ENCODE peak calls at places on chromosomes 11 and 22, in eight cellular contexts. One of them, this sample, is unnamed.
A peak's percentile ranks its signal among the peaks of the same experiment; 100 is the strongest.

GRCh38 chr11:91630916-91631673 is 593.5 kb upstream of the FAT3 start:
- DNase-seq in chondrocyte: no peak
- DNase-seq in RWPE1: no peak
- DNase-seq in EL: no peak
- DNase-seq in stimulated activated CD8-positive, alpha-beta memory T cell treated with anti-CD3 and anti-CD28 coated beads, Interleukin-2, amount 100 ng/mL, for 1 hour: no peak
- DNase-seq in body of pancreas: no peak
- DNase-seq in left cardiac atrium: no peak
- DNase-seq in amygdala: no peak
- DNase-seq in this sample: no peak

GRCh38 chr11:112368402-112368801 is 107.7 kb upstream of the PLET1 start:
- DNase-seq in chondrocyte: no peak
- DNase-seq in RWPE1: peak; percentile 38
- DNase-seq in EL: no peak
- DNase-seq in stimulated activated CD8-positive, alpha-beta memory T cell treated with anti-CD3 and anti-CD28 coated beads, Interleukin-2, amount 100 ng/mL, for 1 hour: no peak
- DNase-seq in body of pancreas: no peak
- DNase-seq in left cardiac atrium: no peak
- DNase-seq in amygdala: no peak
- DNase-seq in this sample: peak; percentile 27

GRCh38 chr11:9473408-9473807 is 12.6 kb downstream of the ZNF143 start:
- DNase-seq in chondrocyte: no peak
- DNase-seq in RWPE1: no peak
- DNase-seq in EL: no peak
- DNase-seq in stimulated activated CD8-positive, alpha-beta memory T cell treated with anti-CD3 and anti-CD28 coated beads, Interleukin-2, amount 100 ng/mL, for 1 hour: no peak
- DNase-seq in body of pancreas: no peak
- DNase-seq in left cardiac atrium: no peak
- DNase-seq in amygdala: no peak
- DNase-seq in this sample: no peak

GRCh38 chr11:8766043-8766992 is 83.7 kb downstream of the RPL27A start:
- DNase-seq in chondrocyte: no peak
- DNase-seq in RWPE1: no peak
- DNase-seq in EL: peak; percentile 80
- DNase-seq in stimulated activated CD8-positive, alpha-beta memory T cell treated with anti-CD3 and anti-CD28 coated beads, Interleukin-2, amount 100 ng/mL, for 1 hour: no peak
- DNase-seq in body of pancreas: no peak
- DNase-seq in left cardiac atrium: no peak
- DNase-seq in amygdala: no peak
- DNase-seq in this sample: no peak

GRCh38 chr22:26766510-26767350 is 109.3 kb downstream of the MIAT start:
- DNase-seq in chondrocyte: no peak
- DNase-seq in RWPE1: no peak
- DNase-seq in EL: no peak
- DNase-seq in stimulated activated CD8-positive, alpha-beta memory T cell treated with anti-CD3 and anti-CD28 coated beads, Interleukin-2, amount 100 ng/mL, for 1 hour: no peak
- DNase-seq in body of pancreas: no peak
- DNase-seq in left cardiac atrium: no peak
- DNase-seq in amygdala: no peak
- DNase-seq in this sample: no peak

GRCh38 chr11:492416-493226 is 14.4 kb downstream of the RNH1 start:
- DNase-seq in chondrocyte: no peak
- DNase-seq in RWPE1: no peak
- DNase-seq in EL: no peak
- DNase-seq in stimulated activated CD8-positive, alpha-beta memory T cell treated with anti-CD3 and anti-CD28 coated beads, Interleukin-2, amount 100 ng/mL, for 1 hour: no peak
- DNase-seq in body of pancreas: no peak
- DNase-seq in left cardiac atrium: no peak
- DNase-seq in amygdala: no peak
- DNase-seq in this sample: no peak

GRCh38 chr22:39173787-39174497 is 21.5 kb upstream of the CBX7 start:
- DNase-seq in chondrocyte: peak; percentile 66
- DNase-seq in RWPE1: no peak
- DNase-seq in EL: no peak
- DNase-seq in stimulated activated CD8-positive, alpha-beta memory T cell treated with anti-CD3 and anti-CD28 coated beads, Interleukin-2, amount 100 ng/mL, for 1 hour: peak; percentile 27
- DNase-seq in body of pancreas: no peak
- DNase-seq in left cardiac atrium: no peak
- DNase-seq in amygdala: no peak
- DNase-seq in this sample: no peak

GRCh38 chr11:95566151-95566670 is 223.4 kb downstream of the FAM76B start:
- DNase-seq in chondrocyte: no peak
- DNase-seq in RWPE1: no peak
- DNase-seq in EL: no peak
- DNase-seq in stimulated activated CD8-positive, alpha-beta memory T cell treated with anti-CD3 and anti-CD28 coated beads, Interleukin-2, amount 100 ng/mL, for 1 hour: no peak
- DNase-seq in body of pancreas: no peak
- DNase-seq in left cardiac atrium: no peak
- DNase-seq in amygdala: no peak
- DNase-seq in this sample: no peak

GRCh38 chr11:35343033-35343598 is 76.2 kb downstream of the SLC1A2 start:
- DNase-seq in chondrocyte: no peak
- DNase-seq in RWPE1: no peak
- DNase-seq in EL: no peak
- DNase-seq in stimulated activated CD8-positive, alpha-beta memory T cell treated with anti-CD3 and anti-CD28 coated beads, Interleukin-2, amount 100 ng/mL, for 1 hour: no peak
- DNase-seq in body of pancreas: no peak
- DNase-seq in left cardiac atrium: no peak
- DNase-seq in amygdala: no peak
- DNase-seq in this sample: no peak

GRCh38 chr11:70233511-70233919 is 30.4 kb downstream of the FADD start:
- DNase-seq in chondrocyte: no peak
- DNase-seq in RWPE1: peak; percentile 97
- DNase-seq in EL: peak; percentile 88
- DNase-seq in stimulated activated CD8-positive, alpha-beta memory T cell treated with anti-CD3 and anti-CD28 coated beads, Interleukin-2, amount 100 ng/mL, for 1 hour: no peak
- DNase-seq in body of pancreas: no peak
- DNase-seq in left cardiac atrium: no peak
- DNase-seq in amygdala: no peak
- DNase-seq in this sample: peak; percentile 99

GRCh38 chr11:69361466-69361865 is 67.5 kb downstream of the MYEOV start:
- DNase-seq in chondrocyte: no peak
- DNase-seq in RWPE1: no peak
- DNase-seq in EL: no peak
- DNase-seq in stimulated activated CD8-positive, alpha-beta memory T cell treated with anti-CD3 and anti-CD28 coated beads, Interleukin-2, amount 100 ng/mL, for 1 hour: no peak
- DNase-seq in body of pancreas: no peak
- DNase-seq in left cardiac atrium: no peak
- DNase-seq in amygdala: no peak
- DNase-seq in this sample: no peak

GRCh38 chr22:29073618-29074275 is 912 bp downstream of the KREMEN1 start:
- DNase-seq in chondrocyte: no peak
- DNase-seq in RWPE1: peak; percentile 9
- DNase-seq in EL: peak; percentile 21
- DNase-seq in stimulated activated CD8-positive, alpha-beta memory T cell treated with anti-CD3 and anti-CD28 coated beads, Interleukin-2, amount 100 ng/mL, for 1 hour: no peak
- DNase-seq in body of pancreas: peak; percentile 63
- DNase-seq in left cardiac atrium: peak; percentile 63
- DNase-seq in amygdala: no peak
- DNase-seq in this sample: no peak

GRCh38 chr11:4118107-4118506 is 23.5 kb downstream of the RRM1 start:
- DNase-seq in chondrocyte: no peak
- DNase-seq in RWPE1: no peak
- DNase-seq in EL: peak; percentile 70
- DNase-seq in stimulated activated CD8-positive, alpha-beta memory T cell treated with anti-CD3 and anti-CD28 coated beads, Interleukin-2, amount 100 ng/mL, for 1 hour: no peak
- DNase-seq in body of pancreas: no peak
- DNase-seq in left cardiac atrium: no peak
- DNase-seq in amygdala: no peak
- DNase-seq in this sample: no peak

GRCh38 chr11:33674035-33674814 is 26.4 kb downstream of the C11orf91 start:
- DNase-seq in chondrocyte: no peak
- DNase-seq in RWPE1: no peak
- DNase-seq in EL: peak; percentile 89
- DNase-seq in stimulated activated CD8-positive, alpha-beta memory T cell treated with anti-CD3 and anti-CD28 coated beads, Interleukin-2, amount 100 ng/mL, for 1 hour: no peak
- DNase-seq in body of pancreas: no peak
- DNase-seq in left cardiac atrium: no peak
- DNase-seq in amygdala: no peak
- DNase-seq in this sample: no peak

GRCh38 chr11:102197759-102198158 is 87.5 kb downstream of the YAP1 start:
- DNase-seq in chondrocyte: no peak
- DNase-seq in RWPE1: no peak
- DNase-seq in EL: no peak
- DNase-seq in stimulated activated CD8-positive, alpha-beta memory T cell treated with anti-CD3 and anti-CD28 coated beads, Interleukin-2, amount 100 ng/mL, for 1 hour: no peak
- DNase-seq in body of pancreas: no peak
- DNase-seq in left cardiac atrium: no peak
- DNase-seq in amygdala: no peak
- DNase-seq in this sample: no peak

GRCh38 chr22:22195265-22196017 is 49.1 kb upstream of the VPREB1 start:
- DNase-seq in chondrocyte: no peak
- DNase-seq in RWPE1: peak; percentile 74
- DNase-seq in EL: peak; percentile 49
- DNase-seq in stimulated activated CD8-positive, alpha-beta memory T cell treated with anti-CD3 and anti-CD28 coated beads, Interleukin-2, amount 100 ng/mL, for 1 hour: peak; percentile 51
- DNase-seq in body of pancreas: peak; percentile 90
- DNase-seq in left cardiac atrium: peak; percentile 58
- DNase-seq in amygdala: no peak
- DNase-seq in this sample: peak; percentile 29

GRCh38 chr11:103897156-103897555 is 139.3 kb upstream of the DDI1 start:
- DNase-seq in chondrocyte: no peak
- DNase-seq in RWPE1: no peak
- DNase-seq in EL: no peak
- DNase-seq in stimulated activated CD8-positive, alpha-beta memory T cell treated with anti-CD3 and anti-CD28 coated beads, Interleukin-2, amount 100 ng/mL, for 1 hour: no peak
- DNase-seq in body of pancreas: no peak
- DNase-seq in left cardiac atrium: no peak
- DNase-seq in amygdala: no peak
- DNase-seq in this sample: no peak

GRCh38 chr22:20085651-20086050 is 5.6 kb downstream of the DGCR8 start:
- DNase-seq in chondrocyte: no peak
- DNase-seq in RWPE1: no peak
- DNase-seq in EL: no peak
- DNase-seq in stimulated activated CD8-positive, alpha-beta memory T cell treated with anti-CD3 and anti-CD28 coated beads, Interleukin-2, amount 100 ng/mL, for 1 hour: no peak
- DNase-seq in body of pancreas: no peak
- DNase-seq in left cardiac atrium: no peak
- DNase-seq in amygdala: no peak
- DNase-seq in this sample: no peak

GRCh38 chr11:14317659-14318325 is 41.2 kb downstream of the RRAS2 start:
- DNase-seq in chondrocyte: no peak
- DNase-seq in RWPE1: no peak
- DNase-seq in EL: no peak
- DNase-seq in stimulated activated CD8-positive, alpha-beta memory T cell treated with anti-CD3 and anti-CD28 coated beads, Interleukin-2, amount 100 ng/mL, for 1 hour: no peak
- DNase-seq in body of pancreas: no peak
- DNase-seq in left cardiac atrium: no peak
- DNase-seq in amygdala: no peak
- DNase-seq in this sample: no peak

GRCh38 chr11:114624455-114625207 is 29.0 kb upstream of the NXPE4 start:
- DNase-seq in chondrocyte: no peak
- DNase-seq in RWPE1: no peak
- DNase-seq in EL: no peak
- DNase-seq in stimulated activated CD8-positive, alpha-beta memory T cell treated with anti-CD3 and anti-CD28 coated beads, Interleukin-2, amount 100 ng/mL, for 1 hour: no peak
- DNase-seq in body of pancreas: no peak
- DNase-seq in left cardiac atrium: no peak
- DNase-seq in amygdala: no peak
- DNase-seq in this sample: no peak

GRCh38 chr22:42770448-42770726 is 49.7 kb upstream of the A4GALT start:
- DNase-seq in chondrocyte: no peak
- DNase-seq in RWPE1: no peak
- DNase-seq in EL: no peak
- DNase-seq in stimulated activated CD8-positive, alpha-beta memory T cell treated with anti-CD3 and anti-CD28 coated beads, Interleukin-2, amount 100 ng/mL, for 1 hour: no peak
- DNase-seq in body of pancreas: no peak
- DNase-seq in left cardiac atrium: no peak
- DNase-seq in amygdala: no peak
- DNase-seq in this sample: no peak

GRCh38 chr22:47422736-47423135 is 660.3 kb downstream of the TBC1D22A start:
- DNase-seq in chondrocyte: peak; percentile 35
- DNase-seq in RWPE1: no peak
- DNase-seq in EL: no peak
- DNase-seq in stimulated activated CD8-positive, alpha-beta memory T cell treated with anti-CD3 and anti-CD28 coated beads, Interleukin-2, amount 100 ng/mL, for 1 hour: no peak
- DNase-seq in body of pancreas: no peak
- DNase-seq in left cardiac atrium: no peak
- DNase-seq in amygdala: no peak
- DNase-seq in this sample: no peak

GRCh38 chr11:46895821-46896220 is 22.5 kb downstream of the LRP4 start:
- DNase-seq in chondrocyte: no peak
- DNase-seq in RWPE1: no peak
- DNase-seq in EL: no peak
- DNase-seq in stimulated activated CD8-positive, alpha-beta memory T cell treated with anti-CD3 and anti-CD28 coated beads, Interleukin-2, amount 100 ng/mL, for 1 hour: no peak
- DNase-seq in body of pancreas: peak; percentile 80
- DNase-seq in left cardiac atrium: peak; percentile 50
- DNase-seq in amygdala: peak; percentile 29
- DNase-seq in this sample: no peak

GRCh38 chr22:23534201-23534850 is 45.8 kb downstream of the IGLL1 start:
- DNase-seq in chondrocyte: no peak
- DNase-seq in RWPE1: no peak
- DNase-seq in EL: no peak
- DNase-seq in stimulated activated CD8-positive, alpha-beta memory T cell treated with anti-CD3 and anti-CD28 coated beads, Interleukin-2, amount 100 ng/mL, for 1 hour: no peak
- DNase-seq in body of pancreas: no peak
- DNase-seq in left cardiac atrium: no peak
- DNase-seq in amygdala: no peak
- DNase-seq in this sample: no peak

GRCh38 chr22:45645526-45646414 is 25.9 kb upstream of the ATXN10 start:
- DNase-seq in chondrocyte: peak; percentile 83
- DNase-seq in RWPE1: peak; percentile 57
- DNase-seq in EL: peak; percentile 57
- DNase-seq in stimulated activated CD8-positive, alpha-beta memory T cell treated with anti-CD3 and anti-CD28 coated beads, Interleukin-2, amount 100 ng/mL, for 1 hour: peak; percentile 65
- DNase-seq in body of pancreas: peak; percentile 83
- DNase-seq in left cardiac atrium: peak; percentile 72
- DNase-seq in amygdala: peak; percentile 24
- DNase-seq in this sample: no peak

GRCh38 chr22:42724062-42724461 is 3.4 kb upstream of the A4GALT start:
- DNase-seq in chondrocyte: no peak
- DNase-seq in RWPE1: no peak
- DNase-seq in EL: no peak
- DNase-seq in stimulated activated CD8-positive, alpha-beta memory T cell treated with anti-CD3 and anti-CD28 coated beads, Interleukin-2, amount 100 ng/mL, for 1 hour: no peak
- DNase-seq in body of pancreas: no peak
- DNase-seq in left cardiac atrium: no peak
- DNase-seq in amygdala: no peak
- DNase-seq in this sample: no peak

GRCh38 chr11:107830915-107831540 is 27.6 kb downstream of the SLC35F2 start:
- DNase-seq in chondrocyte: no peak
- DNase-seq in RWPE1: no peak
- DNase-seq in EL: no peak
- DNase-seq in stimulated activated CD8-positive, alpha-beta memory T cell treated with anti-CD3 and anti-CD28 coated beads, Interleukin-2, amount 100 ng/mL, for 1 hour: no peak
- DNase-seq in body of pancreas: peak; percentile 18
- DNase-seq in left cardiac atrium: no peak
- DNase-seq in amygdala: no peak
- DNase-seq in this sample: peak; percentile 26

GRCh38 chr22:40076702-40077645 is 82.2 kb downstream of the FAM83F start:
- DNase-seq in chondrocyte: no peak
- DNase-seq in RWPE1: peak; percentile 4
- DNase-seq in EL: peak; percentile 8
- DNase-seq in stimulated activated CD8-positive, alpha-beta memory T cell treated with anti-CD3 and anti-CD28 coated beads, Interleukin-2, amount 100 ng/mL, for 1 hour: no peak
- DNase-seq in body of pancreas: no peak
- DNase-seq in left cardiac atrium: no peak
- DNase-seq in amygdala: no peak
- DNase-seq in this sample: no peak